ENCODE peak calls at places on chromosomes 13 and 19, in ten cellular contexts. S is tibial nerve, A is WTC11, R is foreskin fibroblast, U is left ventricle myocardium inferior, C is mesothelial cell of epicardium, Q is neural progenitor cell, K is IMR-90, N is Caco-2, G is lung. E is an unnamed sample.
A peak's percentile ranks its signal among the peaks of the same experiment; 100 is the strongest.

GRCh38 chr13:90232291-90232690 is 1115.2 kb upstream of the MIR17HG start:
- DNase-seq in S (no peak), A (no peak), R (no peak), U (no peak), C (no peak), Q (no peak), K (no peak), N (no peak), G (no peak), E (no peak)

GRCh38 chr19:12783226-12783848 is 7.9 kb upstream of the JUNB start:
- DNase-seq in S (no peak), A (no peak), R (peak; percentile 32), U (no peak), C (no peak), Q (no peak), K (no peak), N (no peak), G (no peak), E (no peak)

GRCh38 chr19:18233224-18233825 is 7.1 kb upstream of the PDE4C start:
- DNase-seq in S (no peak), A (peak; percentile 93), R (peak; percentile 73), U (no peak), C (peak; percentile 63), Q (peak; percentile 96), K (peak; percentile 39), N (peak; percentile 59), G (no peak), E (no peak)

GRCh38 chr19:17863520-17864182 is 3.9 kb downstream of the RPL18A start:
- DNase-seq in S (no peak), A (no peak), R (no peak), U (no peak), C (no peak), Q (no peak), K (no peak), N (no peak), G (no peak), E (no peak)

GRCh38 chr13:73336789-73337188 is 278.0 kb downstream of the KLF5 start:
- DNase-seq in S (no peak), A (no peak), R (no peak), U (no peak), C (no peak), Q (no peak), K (no peak), N (no peak), G (no peak), E (no peak)

GRCh38 chr13:78606471-78607408 is 3.4 kb upstream of the POU4F1 start:
- DNase-seq in S (no peak), A (peak; percentile 21), R (no peak), U (no peak), C (no peak), Q (peak; percentile 29), K (no peak), N (no peak), G (no peak), E (no peak)

GRCh38 chr19:40303765-40304164 is 18.6 kb upstream of the AKT2 start:
- DNase-seq in S (no peak), A (peak; percentile 3), R (no peak), U (no peak), C (no peak), Q (no peak), K (no peak), N (no peak), G (no peak), E (no peak)

GRCh38 chr13:32381539-32381938 is 46.4 kb downstream of the N4BP2L1 start:
- DNase-seq in S (no peak), A (no peak), R (peak; percentile 30), U (no peak), C (no peak), Q (peak; percentile 71), K (peak; percentile 37), N (no peak), G (no peak), E (no peak)

GRCh38 chr19:48274173-48274572 is 4.3 kb downstream of the ZNF114 start:
- DNase-seq in S (no peak), A (no peak), R (peak; percentile 51), U (no peak), C (no peak), Q (no peak), K (peak; percentile 40), N (no peak), G (no peak), E (no peak)

GRCh38 chr19:29404015-29404414 is 121.8 kb upstream of the VSTM2B start:
- DNase-seq in S (no peak), A (no peak), R (no peak), U (no peak), C (no peak), Q (no peak), K (no peak), N (no peak), G (no peak), E (no peak)

GRCh38 chr19:45090034-45090433 is 2.9 kb upstream of the PPP1R37 start:
- DNase-seq in S (no peak), A (peak; percentile 76), R (no peak), U (no peak), C (no peak), Q (no peak), K (no peak), N (no peak), G (no peak), E (no peak)

GRCh38 chr13:42396501-42396900 is 124.5 kb downstream of the AKAP11 start:
- DNase-seq in S (no peak), A (no peak), R (no peak), U (no peak), C (no peak), Q (no peak), K (no peak), N (no peak), G (no peak), E (no peak)

GRCh38 chr19:8569066-8569761 is 8.0 kb downstream of the MYO1F start:
- DNase-seq in S (no peak), A (no peak), R (peak; percentile 94), U (peak; percentile 38), C (no peak), Q (no peak), K (peak; percentile 96), N (no peak), G (peak; percentile 66), E (peak; percentile 95)
- TF ChIP-seq CTCF in S (no peak), A (no peak), R (no peak), U (no peak), C (no peak), Q (no peak), K (no peak), N (no peak), G (no peak), E (no peak)

GRCh38 chr19:52464798-52465470 is 11.6 kb downstream of the ZNF578 start:
- DNase-seq in S (no peak), A (peak; percentile 73), R (no peak), U (no peak), C (no peak), Q (peak; percentile 79), K (no peak), N (no peak), G (no peak), E (no peak)
- TF ChIP-seq CTCF in S (no peak), A (peak; percentile 28), R (no peak), U (no peak), C (no peak), Q (peak; percentile 69), K (no peak), N (peak; percentile 23), G (no peak), E (no peak)

GRCh38 chr13:37072024-37072423 is 12.5 kb upstream of the SUPT20H start:
- DNase-seq in S (no peak), A (no peak), R (no peak), U (no peak), C (no peak), Q (no peak), K (no peak), N (no peak), G (no peak), E (no peak)

GRCh38 chr13:37075164-37075563 is 15.7 kb upstream of the SUPT20H start:
- DNase-seq in S (no peak), A (no peak), R (no peak), U (no peak), C (no peak), Q (no peak), K (no peak), N (no peak), G (no peak), E (no peak)

GRCh38 chr13:37076818-37077217 is 17.3 kb upstream of the SUPT20H start:
- DNase-seq in S (no peak), A (no peak), R (no peak), U (no peak), C (no peak), Q (no peak), K (no peak), N (no peak), G (no peak), E (no peak)

GRCh38 chr13:37070956-37071355 is 11.5 kb upstream of the SUPT20H start:
- DNase-seq in S (no peak), A (no peak), R (no peak), U (no peak), C (no peak), Q (no peak), K (peak; percentile 26), N (no peak), G (no peak), E (no peak)

DNA sequence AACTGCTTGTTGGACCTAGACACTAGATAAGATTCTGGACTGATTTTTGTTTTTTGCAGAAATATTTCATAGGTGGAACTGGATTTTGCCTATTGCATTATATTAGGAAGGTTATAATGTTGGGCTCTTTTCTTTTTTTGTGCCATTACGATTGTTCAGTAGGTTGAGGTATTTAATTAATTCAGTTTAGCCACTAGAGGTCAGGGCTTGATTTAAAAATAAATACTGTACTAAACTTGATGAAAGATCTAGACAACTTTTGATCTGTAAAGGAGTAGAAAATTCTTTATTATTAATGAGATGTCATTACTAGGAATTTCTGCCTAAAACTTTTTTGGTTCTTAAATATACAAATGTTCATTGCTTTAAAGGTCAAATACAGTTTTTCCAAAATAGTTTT is 15.2 kb upstream of the SUPT20H start:
- DNase-seq in S (no peak), A (no peak), R (peak; percentile 47), U (no peak), C (no peak), Q (peak; percentile 24), K (peak; percentile 49), N (no peak), G (no peak), E (no peak)
- TF ChIP-seq CTCF in S (no peak), A (no peak), R (no peak), U (peak; percentile 59), C (peak; percentile 66), Q (peak; percentile 57), K (peak; percentile 54), N (no peak), G (peak; percentile 0), E (peak; percentile 67)

GRCh38 chr19:38224014-38224862 is at the start of gene DPF1:
- DNase-seq in S (no peak), A (peak; percentile 92), R (peak; percentile 91), U (peak; percentile 45), C (peak; percentile 65), Q (peak; percentile 93), K (peak; percentile 56), N (peak; percentile 93), G (no peak), E (no peak)
- TF ChIP-seq CTCF in S (no peak), A (no peak), R (no peak), U (no peak), C (peak; percentile 13), Q (peak; percentile 33), K (peak; percentile 7), N (peak; percentile 37), G (no peak), E (no peak)